ENCODE peak calls at places on chromosomes 1 and 21, in six cellular contexts. G is A549, C is stomach, Z is H9, E is IMR-90, B is Peyer's patch. U is an unnamed sample. For H3K4me1, the result is how much of the 10 kb centered on the place peaks cover.

GRCh38 chr1:246577082-246577719 is 10.9 kb downstream of the CNST start:
- DNase-seq in G (no peak), C (no peak), Z (no peak), E (no peak), B (no peak), U (no peak)

GRCh38 chr1:248098529-248098928 is 3.5 kb downstream of the OR2L13 start:
- DNase-seq in G (no peak), C (no peak), Z (no peak), E (no peak), B (no peak), U (no peak)

GRCh38 chr1:32200226-32201010 is at the start of gene CCDC28B:
- DNase-seq in G (no peak), C (peak), Z (peak), E (peak), B (peak), U (no peak)

GRCh38 chr1:24261977-24262376 is 57.2 kb upstream of the GRHL3 start:
- DNase-seq in G (no peak), C (no peak), Z (no peak), E (no peak), B (no peak), U (no peak)

GRCh38 chr1:145918992-145919939 is 749 bp upstream of the PEX11B start:
- DNase-seq in G (peak), C (peak), Z (peak), E (peak), B (peak), U (no peak)

GRCh38 chr21:32347351-32347750 is 45.5 kb downstream of the URB1 start:
- DNase-seq in G (no peak), C (no peak), Z (no peak), E (no peak), B (no peak), U (no peak)

GRCh38 chr1:170776147-170776734 is 112.3 kb downstream of the PRRX1 start:
- DNase-seq in G (no peak), C (no peak), Z (no peak), E (peak), B (no peak), U (no peak)

GRCh38 chr1:234977891-234978396 is 150.7 kb downstream of the TOMM20 start:
- DNase-seq in G (peak), C (peak), Z (no peak), E (no peak), B (peak), U (no peak)

GRCh38 chr1:108583757-108584156 is 23.9 kb downstream of the EEIG2 start:
- DNase-seq in G (no peak), C (no peak), Z (no peak), E (no peak), B (no peak), U (no peak)

GRCh38 chr1:27139980-27140379 is 14.9 kb downstream of the SLC9A1 start:
- DNase-seq in G (no peak), C (no peak), Z (no peak), E (no peak), B (no peak), U (no peak)

GRCh38 chr1:2556277-2557145 is at the start of gene TNFRSF14:
- DNase-seq in G (no peak), C (peak), Z (no peak), E (peak), B (peak), U (peak)

GRCh38 chr1:43936470-43937151 is 3.0 kb downstream of the ARTN start:
- DNase-seq in G (no peak), C (peak), Z (peak), E (peak), B (no peak), U (no peak)

GRCh38 chr21:35528109-35529042 is 479.3 kb upstream of the RUNX1 start:
- DNase-seq in G (no peak), C (no peak), Z (no peak), E (peak), B (peak), U (peak)

GRCh38 chr1:100834779-100835645 is 59.6 kb downstream of the EXTL2 start:
- DNase-seq in G (peak), C (no peak), Z (peak), E (peak), B (no peak), U (no peak)

GRCh38 chr1:55284856-55285255 is 69.7 kb upstream of the USP24 start:
- DNase-seq in G (peak), C (no peak), Z (no peak), E (peak), B (no peak), U (no peak)

GRCh38 chr1:21574464-21575151 is 65.4 kb downstream of the ALPL start:
- DNase-seq in G (no peak), C (peak), Z (peak), E (no peak), B (peak), U (no peak)

GRCh38 chr1:167524651-167525050 is 6.3 kb upstream of the CD247 start:
- DNase-seq in G (no peak), C (no peak), Z (no peak), E (no peak), B (no peak), U (no peak)

DNA sequence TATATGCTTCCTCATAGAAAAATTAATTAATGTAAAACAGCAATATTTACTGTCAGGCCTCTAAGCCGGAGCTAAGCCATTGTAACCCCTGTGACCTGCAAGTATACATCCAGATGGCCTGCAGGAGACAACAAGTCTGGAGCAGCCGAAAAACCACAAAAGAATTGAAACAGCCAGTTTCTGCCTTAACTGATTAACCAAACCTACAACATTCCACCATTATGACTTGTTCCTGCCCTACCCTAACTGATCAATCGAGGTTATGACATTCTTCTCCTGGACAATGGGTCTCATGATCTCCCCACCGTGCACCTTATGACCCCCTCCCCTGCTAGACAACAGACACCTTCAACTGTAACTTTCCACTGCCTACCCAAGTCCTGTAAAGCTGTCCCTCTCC is 205.8 kb upstream of the DUSP10 start:
- DNase-seq in G (no peak), C (no peak), Z (no peak), E (no peak), B (no peak), U (no peak)
- H3K27ac ChIP-seq in G (no peak), C (no peak), Z (no peak), E (no peak), B (no peak), U (no peak)

DNA sequence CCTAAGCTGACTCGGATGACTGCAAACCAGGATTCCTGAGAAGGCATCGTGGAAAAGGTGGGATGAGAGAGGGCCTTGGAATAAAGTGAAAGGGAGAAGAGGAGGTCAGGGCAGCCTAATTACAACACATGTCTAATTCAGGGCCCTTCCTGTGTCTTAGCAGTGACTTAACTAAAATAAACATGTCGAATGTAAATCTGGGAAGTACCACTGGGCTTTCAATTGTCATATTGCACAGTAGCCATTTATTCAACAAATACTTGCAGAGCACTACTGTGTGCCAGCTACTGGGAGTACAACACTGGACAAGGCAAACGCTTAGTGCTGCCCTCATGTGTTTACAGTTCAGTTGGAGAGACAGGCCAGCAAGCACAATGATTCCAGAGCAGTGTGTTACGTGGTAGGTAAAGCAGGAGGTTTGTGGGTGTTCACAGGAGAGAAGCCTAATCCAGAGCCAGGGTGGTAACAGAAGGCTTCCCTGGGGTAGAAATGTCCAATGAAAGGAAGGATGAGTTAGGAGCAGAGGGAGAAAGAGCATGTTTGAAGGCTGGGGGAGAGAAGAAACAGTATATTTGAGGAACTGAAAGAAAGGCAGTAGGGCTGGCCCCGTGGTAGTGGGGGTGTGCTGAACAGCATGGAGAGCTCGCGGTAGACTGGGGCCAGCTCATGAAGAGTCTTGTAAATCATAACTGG is 38.0 kb upstream of the RASAL2 start:
- DNase-seq in G (peak), C (peak), Z (no peak), E (peak), B (peak), U (no peak)
- TF ChIP-seq CTCF in G (peak), C (no peak), Z (no peak), E (peak), B (no peak), U (no peak)

DNA sequence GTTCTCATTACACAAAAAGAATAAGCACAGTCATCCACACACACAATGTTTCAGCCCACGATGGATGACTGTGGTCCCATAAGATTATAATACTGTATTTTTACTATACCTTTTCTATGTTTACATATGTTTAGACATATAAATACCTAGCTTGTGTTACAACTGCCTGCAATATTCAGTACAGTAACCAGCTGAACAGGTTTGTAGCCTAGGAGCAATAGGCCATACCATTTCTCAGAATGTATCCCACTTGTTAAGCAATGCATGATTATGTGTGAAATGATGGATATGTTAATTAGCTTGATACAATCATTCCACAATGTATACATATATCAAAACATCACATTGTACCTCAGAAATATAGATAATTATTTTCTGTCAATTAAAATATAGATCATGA is 33.2 kb upstream of the SAMD13 start:
- DNase-seq in G (no peak), C (no peak), Z (no peak), E (no peak), B (no peak), U (no peak)
- H3K4me1 ChIP-seq in G (under half), C (under half), Z (under half), E (under half), B (under half), U (under half)

GRCh38 chr1:154405762-154406571 is 824 bp downstream of the IL6R start:
- DNase-seq in G (peak), C (peak), Z (no peak), E (peak), B (peak), U (peak)

GRCh38 chr1:154407021-154407865 is 2.1 kb downstream of the IL6R start:
- DNase-seq in G (no peak), C (peak), Z (no peak), E (no peak), B (peak), U (no peak)

GRCh38 chr1:154407866-154408777 is 3.0 kb downstream of the IL6R start:
- DNase-seq in G (no peak), C (no peak), Z (no peak), E (peak), B (no peak), U (no peak)

GRCh38 chr1:154404984-154405761 is at the start of gene IL6R:
- DNase-seq in G (peak), C (peak), Z (peak), E (peak), B (peak), U (peak)

GRCh38 chr1:154406572-154406879 is 1.4 kb downstream of the IL6R start:
- DNase-seq in G (no peak), C (no peak), Z (no peak), E (no peak), B (no peak), U (no peak)
- H3K27ac ChIP-seq in G (peak), C (peak), Z (no peak), E (peak), B (peak), U (peak)

U was measured in CD8-positive, alpha-beta T cell.